ENCODE peak calls at places on chromosomes 2 and 18, in nine cellular contexts. One of them, this sample, is unnamed.
A peak's percentile ranks its signal among the peaks of the same experiment; 100 is the strongest.

GRCh38 chr2:70805987-70806386 is 14.4 kb downstream of the CLEC4F start:
- DNase-seq in pancreas: no peak
- DNase-seq in fibroblast of lung: no peak
- DNase-seq in left ventricle myocardium inferior: no peak
- DNase-seq in cardiac muscle cell: no peak
- DNase-seq in lower lobe of right lung: no peak
- DNase-seq in esophagus muscularis mucosa: no peak
- DNase-seq in esophagus squamous epithelium: no peak
- DNase-seq in GM06990: no peak
- DNase-seq in this sample: no peak

GRCh38 chr2:164954954-164955701 is at the start of gene SLC38A11:
- DNase-seq in pancreas: peak; percentile 31
- DNase-seq in fibroblast of lung: no peak
- DNase-seq in left ventricle myocardium inferior: peak; percentile 47
- DNase-seq in cardiac muscle cell: peak; percentile 12
- DNase-seq in lower lobe of right lung: no peak
- DNase-seq in esophagus muscularis mucosa: no peak
- DNase-seq in esophagus squamous epithelium: no peak
- DNase-seq in GM06990: no peak
- DNase-seq in this sample: no peak

GRCh38 chr2:241853651-241854341 is 4.9 kb downstream of the PDCD1 start:
- DNase-seq in pancreas: no peak
- DNase-seq in fibroblast of lung: no peak
- DNase-seq in left ventricle myocardium inferior: peak; percentile 39
- DNase-seq in cardiac muscle cell: no peak
- DNase-seq in lower lobe of right lung: peak; percentile 49
- DNase-seq in esophagus muscularis mucosa: no peak
- DNase-seq in esophagus squamous epithelium: no peak
- DNase-seq in GM06990: no peak
- DNase-seq in this sample: no peak

GRCh38 chr2:54545700-54546450 is 89.7 kb downstream of the SPTBN1 start:
- DNase-seq in pancreas: no peak
- DNase-seq in fibroblast of lung: peak; percentile 41
- DNase-seq in left ventricle myocardium inferior: no peak
- DNase-seq in cardiac muscle cell: peak; percentile 26
- DNase-seq in lower lobe of right lung: no peak
- DNase-seq in esophagus muscularis mucosa: no peak
- DNase-seq in esophagus squamous epithelium: no peak
- DNase-seq in GM06990: no peak
- DNase-seq in this sample: no peak

GRCh38 chr2:157336137-157336721 is 10.6 kb upstream of the ERMN start:
- DNase-seq in pancreas: peak; percentile 39
- DNase-seq in fibroblast of lung: peak; percentile 53
- DNase-seq in left ventricle myocardium inferior: no peak
- DNase-seq in cardiac muscle cell: peak; percentile 54
- DNase-seq in lower lobe of right lung: no peak
- DNase-seq in esophagus muscularis mucosa: no peak
- DNase-seq in esophagus squamous epithelium: no peak
- DNase-seq in GM06990: no peak
- DNase-seq in this sample: peak; percentile 6

GRCh38 chr2:182266909-182267308 is 159.9 kb downstream of the PDE1A start:
- DNase-seq in pancreas: no peak
- DNase-seq in fibroblast of lung: no peak
- DNase-seq in left ventricle myocardium inferior: no peak
- DNase-seq in cardiac muscle cell: peak; percentile 46
- DNase-seq in lower lobe of right lung: no peak
- DNase-seq in esophagus muscularis mucosa: no peak
- DNase-seq in esophagus squamous epithelium: no peak
- DNase-seq in GM06990: no peak
- DNase-seq in this sample: no peak

GRCh38 chr2:160157861-160158813 is 41.9 kb downstream of the ITGB6 start:
- DNase-seq in pancreas: no peak
- DNase-seq in fibroblast of lung: no peak
- DNase-seq in left ventricle myocardium inferior: no peak
- DNase-seq in cardiac muscle cell: peak; percentile 84
- DNase-seq in lower lobe of right lung: no peak
- DNase-seq in esophagus muscularis mucosa: no peak
- DNase-seq in esophagus squamous epithelium: no peak
- DNase-seq in GM06990: no peak
- DNase-seq in this sample: no peak

GRCh38 chr18:79779021-79779699 is 18.6 kb upstream of the KCNG2 start:
- DNase-seq in pancreas: no peak
- DNase-seq in fibroblast of lung: no peak
- DNase-seq in left ventricle myocardium inferior: no peak
- DNase-seq in cardiac muscle cell: no peak
- DNase-seq in lower lobe of right lung: no peak
- DNase-seq in esophagus muscularis mucosa: no peak
- DNase-seq in esophagus squamous epithelium: no peak
- DNase-seq in GM06990: no peak
- DNase-seq in this sample: no peak

DNA sequence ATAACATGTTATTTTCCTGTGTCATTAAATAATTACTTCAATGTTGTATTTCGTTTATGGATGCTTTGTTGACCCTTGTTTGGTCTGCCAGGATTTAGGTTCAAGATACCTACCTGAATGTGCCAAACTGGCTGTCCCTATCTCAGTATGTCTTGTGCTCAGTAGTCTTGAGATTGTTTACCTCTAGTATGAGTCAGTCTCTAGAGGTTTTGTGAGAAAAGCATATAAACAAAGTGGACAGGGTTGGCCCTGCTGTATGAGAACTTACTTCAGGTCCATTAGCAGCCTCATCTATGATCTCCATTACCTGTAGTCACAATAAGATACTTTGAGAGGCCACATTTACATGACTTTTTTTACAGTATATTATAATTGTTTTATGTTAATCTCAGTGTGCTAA is 17.8 kb downstream of the DDX18 start:
- DNase-seq in pancreas: no peak
- DNase-seq in fibroblast of lung: peak; percentile 9
- DNase-seq in left ventricle myocardium inferior: no peak
- DNase-seq in cardiac muscle cell: no peak
- DNase-seq in lower lobe of right lung: no peak
- DNase-seq in esophagus muscularis mucosa: no peak
- DNase-seq in esophagus squamous epithelium: no peak
- DNase-seq in GM06990: no peak
- DNase-seq in this sample: no peak
- H3K4me3 ChIP-seq in pancreas: no peak overlapping the region
- H3K4me3 ChIP-seq in fibroblast of lung: no peak overlapping the region
- H3K4me3 ChIP-seq in left ventricle myocardium inferior: no peak overlapping the region
- H3K4me3 ChIP-seq in cardiac muscle cell: no peak overlapping the region
- H3K4me3 ChIP-seq in lower lobe of right lung: no peak overlapping the region
- H3K4me3 ChIP-seq in esophagus muscularis mucosa: no peak overlapping the region
- H3K4me3 ChIP-seq in esophagus squamous epithelium: no peak overlapping the region
- H3K4me3 ChIP-seq in GM06990: no peak overlapping the region
- H3K4me3 ChIP-seq in this sample: no peak overlapping the region

GRCh38 chr2:50402654-50402960 is 629.3 kb downstream of the NRXN1 start:
- DNase-seq in pancreas: no peak
- DNase-seq in fibroblast of lung: no peak
- DNase-seq in left ventricle myocardium inferior: no peak
- DNase-seq in cardiac muscle cell: no peak
- DNase-seq in lower lobe of right lung: no peak
- DNase-seq in esophagus muscularis mucosa: no peak
- DNase-seq in esophagus squamous epithelium: no peak
- DNase-seq in GM06990: no peak
- DNase-seq in this sample: no peak
- TF ChIP-seq CTCF in pancreas: no peak
- TF ChIP-seq CTCF in fibroblast of lung: no peak
- TF ChIP-seq CTCF in left ventricle myocardium inferior: no peak
- TF ChIP-seq CTCF in cardiac muscle cell: no peak
- TF ChIP-seq CTCF in lower lobe of right lung: no peak
- TF ChIP-seq CTCF in esophagus muscularis mucosa: no peak
- TF ChIP-seq CTCF in esophagus squamous epithelium: no peak
- TF ChIP-seq CTCF in GM06990: no peak
- TF ChIP-seq CTCF in this sample: no peak

DNA sequence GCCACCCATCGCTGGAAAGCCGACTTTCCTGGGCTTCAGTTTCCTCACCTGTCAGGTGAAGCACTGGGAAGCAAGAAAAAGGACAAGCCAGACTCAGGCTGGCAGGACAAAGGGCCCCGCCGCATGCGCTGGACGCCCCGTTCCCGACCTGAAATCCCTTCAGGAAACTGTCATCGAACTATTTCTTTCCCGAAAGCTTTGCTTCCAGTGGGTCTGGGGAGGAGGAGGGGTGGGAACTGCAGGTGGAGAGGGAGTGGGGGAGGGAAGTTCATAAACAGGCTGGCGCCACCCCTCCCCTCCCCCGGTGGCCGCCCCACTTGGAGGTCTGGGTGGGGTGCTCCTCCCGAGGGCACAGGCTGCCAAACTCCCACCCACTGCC is 102.2 kb downstream of the FOXI3 start:
- DNase-seq in pancreas: peak; percentile 12
- DNase-seq in fibroblast of lung: no peak
- DNase-seq in left ventricle myocardium inferior: no peak
- DNase-seq in cardiac muscle cell: no peak
- DNase-seq in lower lobe of right lung: no peak
- DNase-seq in esophagus muscularis mucosa: no peak
- DNase-seq in esophagus squamous epithelium: no peak
- DNase-seq in GM06990: no peak
- DNase-seq in this sample: no peak
- H3K4me3 ChIP-seq in pancreas: peak overlapping the region; percentile 10
- H3K4me3 ChIP-seq in fibroblast of lung: no peak overlapping the region
- H3K4me3 ChIP-seq in left ventricle myocardium inferior: peak overlapping the region; percentile 38
- H3K4me3 ChIP-seq in cardiac muscle cell: peak overlapping the region; percentile 20
- H3K4me3 ChIP-seq in lower lobe of right lung: peak overlapping the region; percentile 47
- H3K4me3 ChIP-seq in esophagus muscularis mucosa: peak overlapping the region; percentile 40
- H3K4me3 ChIP-seq in esophagus squamous epithelium: peak overlapping the region; percentile 53
- H3K4me3 ChIP-seq in GM06990: no peak overlapping the region
- H3K4me3 ChIP-seq in this sample: no peak overlapping the region

DNA sequence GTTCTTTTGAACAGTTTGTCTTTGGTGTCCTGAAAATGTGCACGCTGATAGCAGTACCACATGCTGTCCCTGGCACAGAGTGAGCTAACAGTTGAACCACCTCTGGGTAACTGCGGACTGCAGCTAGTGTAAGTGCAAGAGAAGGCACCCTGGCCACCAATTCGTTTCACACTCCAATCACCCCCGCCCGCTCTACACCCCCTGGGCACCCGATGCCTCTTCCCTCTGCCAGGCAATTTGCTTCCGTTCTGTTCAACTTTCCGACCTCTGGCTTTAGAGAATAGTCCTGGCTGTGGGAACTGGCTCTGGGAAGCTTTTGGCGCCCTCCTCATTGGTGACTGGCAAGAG is 1.4 kb downstream of the DOCK10 start:
- DNase-seq in pancreas: no peak
- DNase-seq in fibroblast of lung: peak; percentile 22
- DNase-seq in left ventricle myocardium inferior: no peak
- DNase-seq in cardiac muscle cell: no peak
- DNase-seq in lower lobe of right lung: no peak
- DNase-seq in esophagus muscularis mucosa: no peak
- DNase-seq in esophagus squamous epithelium: no peak
- DNase-seq in GM06990: no peak
- DNase-seq in this sample: no peak
- TF ChIP-seq CTCF in pancreas: no peak
- TF ChIP-seq CTCF in fibroblast of lung: no peak
- TF ChIP-seq CTCF in left ventricle myocardium inferior: no peak
- TF ChIP-seq CTCF in cardiac muscle cell: no peak
- TF ChIP-seq CTCF in lower lobe of right lung: no peak
- TF ChIP-seq CTCF in esophagus muscularis mucosa: no peak
- TF ChIP-seq CTCF in esophagus squamous epithelium: no peak
- TF ChIP-seq CTCF in GM06990: no peak
- TF ChIP-seq CTCF in this sample: no peak

GRCh38 chr2:186544255-186544675 is 45.6 kb upstream of the ITGAV start:
- DNase-seq in pancreas: no peak
- DNase-seq in fibroblast of lung: peak; percentile 76
- DNase-seq in left ventricle myocardium inferior: no peak
- DNase-seq in cardiac muscle cell: peak; percentile 95
- DNase-seq in lower lobe of right lung: no peak
- DNase-seq in esophagus muscularis mucosa: no peak
- DNase-seq in esophagus squamous epithelium: no peak
- DNase-seq in GM06990: no peak
- DNase-seq in this sample: peak; percentile 76
- H3K4me3 ChIP-seq in pancreas: no peak overlapping the region
- H3K4me3 ChIP-seq in fibroblast of lung: no peak overlapping the region
- H3K4me3 ChIP-seq in left ventricle myocardium inferior: no peak overlapping the region
- H3K4me3 ChIP-seq in cardiac muscle cell: no peak overlapping the region
- H3K4me3 ChIP-seq in lower lobe of right lung: no peak overlapping the region
- H3K4me3 ChIP-seq in esophagus muscularis mucosa: no peak overlapping the region
- H3K4me3 ChIP-seq in esophagus squamous epithelium: no peak overlapping the region
- H3K4me3 ChIP-seq in GM06990: no peak overlapping the region
- H3K4me3 ChIP-seq in this sample: no peak overlapping the region

GRCh38 chr2:74835831-74836674 is 2.1 kb downstream of the HK2 start:
- DNase-seq in pancreas: no peak
- DNase-seq in fibroblast of lung: peak; percentile 56
- DNase-seq in left ventricle myocardium inferior: no peak
- DNase-seq in cardiac muscle cell: peak; percentile 64
- DNase-seq in lower lobe of right lung: no peak
- DNase-seq in esophagus muscularis mucosa: no peak
- DNase-seq in esophagus squamous epithelium: no peak
- DNase-seq in GM06990: no peak
- DNase-seq in this sample: no peak
- TF ChIP-seq CTCF in pancreas: peak; percentile 68
- TF ChIP-seq CTCF in fibroblast of lung: peak; percentile 69
- TF ChIP-seq CTCF in left ventricle myocardium inferior: peak; percentile 77
- TF ChIP-seq CTCF in cardiac muscle cell: peak; percentile 71
- TF ChIP-seq CTCF in lower lobe of right lung: peak; percentile 73
- TF ChIP-seq CTCF in esophagus muscularis mucosa: peak; percentile 52
- TF ChIP-seq CTCF in esophagus squamous epithelium: peak; percentile 76
- TF ChIP-seq CTCF in GM06990: peak; percentile 66
- TF ChIP-seq CTCF in this sample: peak; percentile 85